ENCODE peak calls at places on chromosomes 13 and 19, in ten cellular contexts. K is EL; O is GM12864; C is mucosa of descending colon; I is left colon; J is tibial nerve; V is amniotic stem cell; Y is hepatocyte; D is Right ventricle myocardium superior; H is stimulated activated CD4-positive, alpha-beta T cell treated with anti-CD3 and anti-CD28 coated beads, TNF-alpha, amount 100 ng/mL, for 1 hour. Q is an unnamed sample.

GRCh38 chr19:33226550-33227241 is 1.0 kb upstream of the SLC7A10 start:
- DNase-seq in H (no peak), Y (peak; percentile 83), V (no peak), J (no peak), C (peak; percentile 60), D (no peak), K (no peak), I (peak; percentile 62), O (no peak), Q (no peak)

GRCh38 chr19:7953060-7953459 is 9.6 kb upstream of the TIMM44 start:
- DNase-seq in Y (no peak), V (no peak), I (no peak), C (no peak), D (no peak), H (no peak), O (no peak), K (peak; percentile 47), J (no peak), Q (peak; percentile 78)

GRCh38 chr13:85619321-85619720 is 179.9 kb downstream of the SLITRK6 start:
- DNase-seq in O (no peak), I (no peak), V (no peak), Y (no peak), J (no peak), C (no peak), H (no peak), K (no peak), D (no peak), Q (no peak)

GRCh38 chr19:55693336-55693974 is 18.4 kb downstream of the EPN1 start:
- DNase-seq in I (no peak), K (no peak), D (peak; percentile 24), V (no peak), Y (no peak), C (no peak), H (no peak), J (no peak), O (no peak), Q (no peak)

GRCh38 chr19:50567052-50567841 is 988 bp downstream of the LRRC4B start:
- DNase-seq in D (no peak), I (no peak), H (no peak), V (no peak), C (no peak), J (no peak), K (no peak), Y (no peak), O (no peak), Q (no peak)

GRCh38 chr19:1079566-1080111 is 12.7 kb downstream of the ARHGAP45 start:
- DNase-seq in O (no peak), C (peak; percentile 69), H (peak; percentile 60), I (peak; percentile 52), Y (no peak), J (no peak), D (peak; percentile 42), V (no peak), K (no peak), Q (no peak)

GRCh38 chr19:49331616-49332055 is 3.6 kb upstream of the CD37 start:
- DNase-seq in C (no peak), K (peak; percentile 51), J (no peak), Y (peak; percentile 67), I (peak; percentile 29), O (peak; percentile 76), D (no peak), V (no peak), H (peak; percentile 16), Q (peak; percentile 20)

GRCh38 chr13:44698076-44698475 is 121.9 kb upstream of the TSC22D1 start:
- DNase-seq in I (no peak), V (no peak), H (no peak), Y (no peak), O (no peak), J (no peak), C (no peak), K (no peak), D (no peak), Q (no peak)

GRCh38 chr13:74047925-74048324 is 86.3 kb downstream of the KLF12 start:
- DNase-seq in O (no peak), J (no peak), V (no peak), I (peak; percentile 31), Y (peak; percentile 54), C (peak; percentile 35), H (no peak), K (peak; percentile 53), D (no peak), Q (no peak)